ENCODE peak calls at places on chromosomes 1 and 21, in eight cellular contexts. A is tibial artery, Z is thyroid gland, W is body of pancreas, T is uterus, L is Caco-2, F is right lobe of liver, K is mucosa of descending colon. R is an unnamed sample.
A peak's percentile ranks its signal among the peaks of the same experiment; 100 is the strongest.

GRCh38 chr1:42392923-42393848 is 12.6 kb downstream of the RIMKLA start:
- DNase-seq in K (peak; percentile 70), L (no peak), A (no peak), W (no peak), T (no peak), F (no peak), Z (no peak), R (no peak)

GRCh38 chr1:26991310-26992116 is 2.0 kb upstream of the TRNP1 start:
- DNase-seq in F (no peak), L (no peak), Z (no peak), T (no peak), A (no peak), W (no peak), K (no peak), R (no peak)

GRCh38 chr1:205258313-205259176 is 30.8 kb downstream of the TMCC2 start:
- DNase-seq in Z (no peak), A (no peak), T (no peak), K (no peak), F (no peak), L (no peak), W (no peak), R (no peak)

GRCh38 chr1:85074365-85074964 is 26.2 kb upstream of the MCOLN3 start:
- DNase-seq in K (no peak), F (no peak), A (no peak), T (no peak), W (no peak), Z (no peak), L (no peak), R (no peak)

GRCh38 chr1:150009604-150010387 is 730 bp downstream of the OTUD7B start:
- DNase-seq in K (peak; percentile 59), F (peak; percentile 60), Z (peak; percentile 56), L (peak; percentile 25), T (peak; percentile 83), A (peak; percentile 74), W (peak; percentile 47), R (peak; percentile 54)

GRCh38 chr1:51612349-51612982 is 4.4 kb upstream of the OSBPL9 start:
- DNase-seq in A (no peak), T (no peak), F (no peak), K (no peak), Z (no peak), W (no peak), L (no peak), R (no peak)

GRCh38 chr21:36987845-36988244 is 18.7 kb upstream of the RIPPLY3 start:
- DNase-seq in Z (no peak), F (no peak), W (no peak), A (no peak), L (no peak), T (no peak), K (no peak), R (no peak)

GRCh38 chr1:210478820-210479219 is 150.1 kb downstream of the HHAT start:
- DNase-seq in A (no peak), W (no peak), L (no peak), Z (no peak), K (no peak), F (no peak), T (no peak), R (no peak)

GRCh38 chr1:22229374-22229773 is 86.5 kb upstream of the WNT4 start:
- DNase-seq in W (no peak), A (no peak), T (no peak), Z (no peak), L (peak; percentile 29), K (no peak), F (no peak), R (no peak)

GRCh38 chr1:77039739-77040138 is 172.5 kb downstream of the ST6GALNAC5 start:
- DNase-seq in W (no peak), F (no peak), Z (no peak), T (peak; percentile 58), A (no peak), L (no peak), K (no peak), R (no peak)

GRCh38 chr1:174428033-174428432 is 19.7 kb upstream of the GPR52 start:
- DNase-seq in A (no peak), T (no peak), F (no peak), W (no peak), Z (no peak), K (no peak), L (no peak), R (no peak)

GRCh38 chr21:34544032-34544496 is 32.1 kb upstream of the KCNE1 start:
- DNase-seq in F (peak; percentile 91), T (peak; percentile 60), Z (peak; percentile 85), W (peak; percentile 89), L (peak; percentile 74), A (no peak), K (peak; percentile 94), R (peak; percentile 67)

GRCh38 chr1:187655163-187655562 is 826.4 kb downstream of the PLA2G4A start:
- DNase-seq in L (no peak), W (no peak), A (no peak), T (no peak), F (no peak), Z (no peak), K (no peak), R (no peak)

GRCh38 chr1:39378377-39378776 is 113.1 kb upstream of the BMP8A start:
- DNase-seq in Z (no peak), L (peak; percentile 73), W (peak; percentile 26), F (no peak), A (no peak), K (peak; percentile 60), T (no peak), R (no peak)

GRCh38 chr1:41830711-41831110 is 88.0 kb downstream of the HIVEP3 start:
- DNase-seq in K (no peak), A (no peak), F (no peak), T (no peak), W (no peak), Z (no peak), L (no peak), R (no peak)

GRCh38 chr1:3026581-3027511 is 5.6 kb downstream of the ACTRT2 start:
- DNase-seq in W (no peak), A (peak; percentile 60), L (no peak), T (no peak), F (no peak), K (no peak), Z (no peak), R (no peak)

GRCh38 chr1:43796111-43796581 is 88.8 kb downstream of the ST3GAL3 start:
- DNase-seq in Z (no peak), L (no peak), F (no peak), W (no peak), K (no peak), T (no peak), A (no peak), R (no peak)

GRCh38 chr1:72635719-72636118 is 353.4 kb upstream of the NEGR1 start:
- DNase-seq in F (no peak), A (no peak), L (no peak), K (no peak), W (no peak), T (no peak), Z (no peak), R (no peak)

GRCh38 chr1:116488052-116488451 is 82.8 kb downstream of the CD58 start:
- DNase-seq in F (no peak), K (no peak), Z (no peak), L (no peak), W (no peak), A (no peak), T (no peak), R (no peak)

GRCh38 chr1:31335007-31335406 is 37.9 kb downstream of the FABP3 start:
- DNase-seq in W (no peak), T (no peak), Z (no peak), K (peak; percentile 35), A (no peak), F (no peak), L (peak; percentile 33), R (no peak)

DNA sequence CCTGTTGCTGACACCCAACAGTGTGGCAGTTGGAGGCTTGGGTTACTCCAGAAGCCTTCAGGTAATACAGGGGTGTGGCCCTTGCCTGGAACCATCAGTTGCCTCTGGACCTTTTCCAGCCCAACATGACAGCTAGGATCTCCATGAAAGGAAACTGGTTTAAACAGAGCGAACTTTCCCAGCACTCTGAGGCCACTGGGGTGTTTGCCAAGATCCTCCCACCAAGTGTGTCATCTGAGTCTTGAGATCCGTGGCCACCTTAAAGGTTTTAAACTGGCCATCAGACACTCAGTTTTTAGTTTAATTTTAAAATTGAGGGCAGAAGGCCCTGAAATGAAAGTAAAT is 17.8 kb upstream of the FCGR2A start:
- DNase-seq in F (no peak), L (no peak), K (peak; percentile 47), T (peak; percentile 31), W (peak; percentile 19), A (no peak), Z (peak; percentile 38), R (no peak)
- H3K4me3 ChIP-seq in F (no peak overlapping the region), L (no peak overlapping the region), K (no peak overlapping the region), T (no peak overlapping the region), W (no peak overlapping the region), A (no peak overlapping the region), Z (no peak overlapping the region), R (no peak overlapping the region)

DNA sequence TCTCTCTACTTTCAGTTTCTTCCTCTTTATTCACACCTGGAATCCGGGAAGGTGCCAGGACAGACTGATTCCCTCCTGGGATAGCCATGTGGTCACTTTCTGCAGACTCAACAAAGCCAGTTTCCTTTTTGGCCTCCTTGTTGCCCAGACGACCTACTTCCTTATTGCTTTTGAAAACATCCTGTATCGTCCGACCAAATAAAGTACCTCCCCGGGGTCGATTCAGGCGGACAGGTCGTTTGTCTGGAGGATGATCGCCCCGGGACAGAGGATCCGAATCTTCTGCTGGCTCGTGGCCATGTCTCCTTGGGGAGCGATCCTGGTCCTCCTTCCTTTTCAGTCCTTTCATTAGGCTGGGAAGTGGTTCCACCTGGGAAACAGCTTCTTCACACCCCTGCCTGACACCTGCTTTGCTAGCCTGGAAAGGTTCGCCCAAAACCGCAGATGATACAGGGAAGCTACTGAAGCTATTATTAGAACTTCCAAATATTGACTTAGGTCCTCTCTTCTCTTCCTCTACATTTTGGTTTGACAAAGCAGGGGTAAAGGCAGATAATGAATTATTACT is 1.2 kb downstream of the MCM3AP start:
- DNase-seq in K (peak; percentile 55), A (no peak), W (no peak), T (no peak), Z (no peak), L (no peak), F (no peak), R (no peak)
- H3K4me1 ChIP-seq in K (peaks cover 36% of the 10 kb centered on the region), A (peaks cover 30% of the 10 kb centered on the region), W (peaks cover 52% of the 10 kb centered on the region), T (peaks cover 12% of the 10 kb centered on the region), Z (peaks cover 33% of the 10 kb centered on the region), L (peaks cover 12% of the 10 kb centered on the region), F (peaks cover 1% of the 10 kb centered on the region), R (peaks cover 29% of the 10 kb centered on the region)

DNA sequence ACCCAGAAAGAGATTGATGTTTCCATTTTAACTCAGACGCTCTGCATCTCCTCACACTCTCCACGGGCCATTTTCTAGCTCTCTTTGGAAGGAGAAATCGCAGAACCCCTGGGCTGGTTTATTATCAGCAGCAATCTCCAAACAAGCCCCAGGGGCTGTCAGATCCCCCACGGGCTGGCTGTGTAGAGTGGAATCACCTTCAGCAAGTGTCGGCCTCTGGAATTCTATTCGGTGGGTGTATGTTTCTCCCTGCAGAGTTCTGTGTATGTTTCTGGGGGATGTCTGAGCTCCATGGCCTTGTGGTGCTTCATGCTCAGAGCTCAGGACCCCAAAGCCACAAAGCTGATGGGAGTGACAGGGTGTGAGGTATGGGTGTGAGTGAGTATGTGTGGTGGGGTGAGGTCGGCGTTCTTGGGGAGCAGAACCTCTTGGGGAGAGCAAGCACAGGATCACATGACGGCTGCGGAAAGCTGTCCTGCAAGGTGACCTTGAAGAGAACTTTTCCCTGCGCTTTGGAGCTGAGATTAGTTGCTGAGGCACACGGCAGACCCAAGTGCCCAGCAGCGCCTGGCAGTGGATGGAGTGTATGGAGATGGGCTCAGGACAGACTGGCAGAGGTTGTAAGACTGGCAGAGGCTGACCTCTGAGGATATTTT is 489 bp downstream of the ACOT11 start:
- DNase-seq in Z (peak; percentile 58), W (no peak), A (no peak), L (no peak), F (peak; percentile 14), T (no peak), K (no peak), R (no peak)
- H3K4me3 ChIP-seq in Z (peak overlapping the region; percentile 43), W (no peak overlapping the region), A (peak overlapping the region; percentile 56), L (no peak overlapping the region), F (no peak overlapping the region), T (peak overlapping the region; percentile 28), K (no peak overlapping the region), R (peak overlapping the region; percentile 26)

GRCh38 chr21:45127937-45128336 is 53.6 kb downstream of the ADARB1 start:
- DNase-seq in F (no peak), Z (no peak), K (no peak), W (no peak), T (no peak), L (no peak), A (peak; percentile 61), R (no peak)
- H3K4me1 ChIP-seq in F (no peaks in the 10 kb centered on the region), Z (peaks cover 20% of the 10 kb centered on the region), K (peaks cover 11% of the 10 kb centered on the region), W (no peaks in the 10 kb centered on the region), T (peaks cover 18% of the 10 kb centered on the region), L (no peaks in the 10 kb centered on the region), A (peaks cover 66% of the 10 kb centered on the region), R (no peaks in the 10 kb centered on the region)